ENCODE peak calls at places on chromosomes 11 and 22, in nine cellular contexts. P, X, S, V, D, L, Z, U and C are unnamed samples. For H3K4me1, the result is how much of the 10 kb centered on the place peaks cover.

GRCh38 chr11:88631497-88631896 is 294.0 kb upstream of the CTSC start:
- DNase-seq in V (no peak), L (peak), D (no peak), Z (no peak), P (peak), S (no peak), X (no peak), U (peak), C (no peak)

GRCh38 chr22:41762980-41763779 is 37.3 kb upstream of the CCDC134 start:
- DNase-seq in Z (no peak), V (no peak), P (no peak), L (no peak), X (peak), D (no peak), U (no peak), S (no peak), C (no peak)

GRCh38 chr11:46895821-46896220 is 22.5 kb downstream of the LRP4 start:
- DNase-seq in S (no peak), U (no peak), Z (peak), V (peak), D (no peak), L (peak), X (no peak), P (peak), C (peak)

GRCh38 chr11:72015511-72016061 is 16.9 kb downstream of the IL18BP start:
- DNase-seq in D (no peak), Z (no peak), U (peak), X (no peak), V (no peak), P (no peak), S (no peak), L (peak), C (no peak)

GRCh38 chr11:64935634-64936081 is at the start of gene GPHA2:
- DNase-seq in L (no peak), V (no peak), X (no peak), D (peak), P (peak), U (no peak), S (no peak), Z (peak), C (peak)

GRCh38 chr11:58731819-58732218 is at the start of gene GLYAT:
- DNase-seq in Z (no peak), S (no peak), D (no peak), P (no peak), L (no peak), U (no peak), X (no peak), V (no peak), C (no peak)

GRCh38 chr11:74521666-74522252 is 28.2 kb upstream of the LIPT2 start:
- DNase-seq in S (no peak), D (no peak), L (no peak), V (no peak), Z (no peak), U (no peak), P (no peak), X (no peak), C (no peak)

GRCh38 chr11:30585067-30585891 is 874 bp downstream of the MPPED2 start:
- DNase-seq in L (no peak), U (no peak), D (no peak), S (no peak), V (peak), X (no peak), P (no peak), Z (peak), C (peak)

GRCh38 chr11:74948898-74949747 is at the start of the genes SPCS2 and XRRA1:
- DNase-seq in U (peak), L (peak), D (peak), V (peak), P (peak), S (peak), X (peak), Z (peak), C (peak)

GRCh38 chr11:127106142-127106541 is 105.6 kb upstream of the KIRREL3 start:
- DNase-seq in P (no peak), D (no peak), U (peak), S (no peak), X (no peak), Z (peak), V (no peak), L (no peak), C (no peak)

GRCh38 chr22:47419239-47419638 is 656.8 kb downstream of the TBC1D22A start:
- DNase-seq in D (no peak), S (no peak), P (no peak), V (no peak), L (no peak), X (no peak), Z (no peak), U (no peak), C (no peak)

GRCh38 chr22:41512421-41513194 is 31.7 kb downstream of the POLR3H start:
- DNase-seq in U (peak), P (peak), V (no peak), D (peak), L (peak), X (no peak), S (no peak), Z (no peak), C (no peak)

GRCh38 chr22:39530692-39531331 is 1.7 kb downstream of the RPS19BP1 start:
- DNase-seq in S (no peak), D (no peak), P (no peak), U (peak), Z (peak), L (no peak), V (no peak), X (peak), C (no peak)

GRCh38 chr22:30874431-30875370 is 93.9 kb downstream of the MORC2 start:
- DNase-seq in Z (no peak), X (no peak), S (no peak), P (no peak), D (no peak), L (no peak), V (peak), U (no peak), C (no peak)

GRCh38 chr11:102263604-102264003 is 53.7 kb upstream of the BIRC3 start:
- DNase-seq in U (no peak), Z (no peak), V (no peak), S (no peak), X (no peak), P (no peak), D (no peak), L (no peak), C (no peak)

GRCh38 chr11:36014499-36014898 is 70.6 kb downstream of the LDLRAD3 start:
- DNase-seq in D (no peak), V (no peak), P (no peak), X (no peak), Z (no peak), S (no peak), L (no peak), U (no peak), C (no peak)

GRCh38 chr11:856397-856796 is 13.7 kb downstream of the TSPAN4 start:
- DNase-seq in X (no peak), S (no peak), U (no peak), Z (no peak), P (no peak), D (no peak), V (no peak), L (no peak), C (no peak)

GRCh38 chr11:68891356-68891948 is 12.2 kb downstream of the MRPL21 start:
- DNase-seq in X (no peak), D (no peak), P (no peak), Z (no peak), V (no peak), S (no peak), L (no peak), U (no peak), C (no peak)

GRCh38 chr22:36865346-36865745 is 4.5 kb downstream of the NCF4 start:
- DNase-seq in S (no peak), Z (no peak), D (no peak), X (no peak), U (no peak), P (no peak), L (peak), V (no peak), C (no peak)

GRCh38 chr11:134736251-134737072 is 324.4 kb upstream of the B3GAT1 start:
- DNase-seq in X (no peak), S (no peak), U (no peak), V (no peak), P (no peak), D (no peak), Z (no peak), L (no peak), C (no peak)

GRCh38 chr11:27699926-27700350 is 317 bp downstream of the BDNF start:
- DNase-seq in U (no peak), Z (no peak), S (peak), P (no peak), L (no peak), X (no peak), D (no peak), V (no peak), C (no peak)

GRCh38 chr11:112795142-112795815 is 165.9 kb upstream of the NCAM1 start:
- DNase-seq in Z (no peak), P (peak), U (peak), D (peak), L (peak), X (peak), S (no peak), V (no peak), C (peak)

GRCh38 chr11:118267486-118267885 is 3.4 kb upstream of the MPZL2 start:
- DNase-seq in V (no peak), U (no peak), P (no peak), S (no peak), D (no peak), L (no peak), X (no peak), Z (no peak), C (no peak)

GRCh38 chr22:35947794-35948425 is 80.7 kb downstream of the RBFOX2 start:
- DNase-seq in S (no peak), Z (no peak), V (no peak), X (no peak), D (no peak), L (peak), U (peak), P (peak), C (no peak)

GRCh38 chr22:32410459-32410858 is 1.6 kb downstream of the RTCB start:
- DNase-seq in Z (no peak), P (no peak), V (no peak), S (no peak), U (no peak), L (no peak), D (no peak), X (no peak), C (no peak)

GRCh38 chr11:75969626-75970308 is 154.8 kb downstream of the UVRAG start:
- DNase-seq in V (no peak), X (no peak), U (peak), L (peak), S (no peak), Z (no peak), P (peak), D (no peak), C (no peak)

GRCh38 chr11:19027829-19028595 is 32.5 kb downstream of the MRGPRX2 start:
- DNase-seq in V (no peak), L (peak), Z (peak), X (no peak), U (peak), D (no peak), P (peak), S (peak), C (no peak)

GRCh38 chr11:121655481-121656332 is 202.9 kb upstream of the SORL1-AS1 start:
- DNase-seq in S (peak), U (peak), Z (peak), V (peak), D (peak), P (peak), L (peak), X (peak), C (peak)

GRCh38 chr11:7254731-7255291 is 3.1 kb downstream of the SYT9 start:
- DNase-seq in S (no peak), D (no peak), U (no peak), P (no peak), X (no peak), L (no peak), V (no peak), Z (no peak), C (no peak)

GRCh38 chr22:24775769-24776492 is 1.4 kb upstream of the PIWIL3 start:
- DNase-seq in V (no peak), U (peak), P (no peak), D (no peak), X (no peak), Z (no peak), L (no peak), S (no peak), C (no peak)

DNA sequence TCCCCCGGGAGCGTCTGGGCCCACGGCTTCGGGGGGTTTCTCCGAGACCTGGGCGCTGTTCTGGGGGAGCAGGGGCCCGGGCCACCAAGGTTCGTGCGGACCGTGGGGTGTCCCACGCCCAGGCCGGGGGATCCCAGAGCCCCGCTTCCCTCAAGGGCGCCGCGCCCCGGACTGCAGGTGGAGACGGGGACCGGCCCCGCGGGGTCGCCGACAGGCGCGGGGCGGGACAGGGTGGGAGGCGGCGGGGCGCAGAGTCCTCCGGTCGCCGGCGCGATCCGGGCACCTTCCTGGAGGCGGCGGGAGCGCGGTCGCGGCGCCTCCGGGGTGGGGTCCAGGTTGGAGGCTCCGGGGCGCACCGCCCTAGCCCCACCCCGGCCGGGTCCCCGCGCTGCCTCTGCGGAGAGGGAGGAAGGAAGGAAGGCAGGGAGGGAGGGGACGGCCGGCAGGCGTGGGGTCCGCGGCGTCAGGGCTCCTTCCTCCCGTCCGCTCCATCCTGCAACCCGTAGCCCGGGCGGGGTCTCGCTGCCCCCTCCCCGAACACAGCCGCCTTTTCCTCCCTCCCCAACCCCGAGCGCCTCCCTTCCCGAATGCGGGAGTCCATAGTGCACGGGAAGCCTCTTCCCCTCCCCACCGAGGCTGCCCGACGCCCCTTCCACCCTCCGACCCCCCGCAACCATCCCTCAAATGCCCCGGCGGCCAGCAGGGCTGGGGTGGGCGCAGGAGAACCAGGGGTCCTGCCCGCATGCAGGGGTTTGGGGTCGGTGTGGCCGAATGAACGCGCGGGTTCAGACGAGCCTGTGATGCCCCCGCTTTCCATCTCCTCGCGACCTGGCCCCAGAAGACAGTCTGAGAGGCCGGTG is 4.3 kb upstream of the ZBED4 start:
- DNase-seq in U (no peak), P (no peak), Z (no peak), D (no peak), L (no peak), V (no peak), S (no peak), X (peak), C (no peak)
- TF ChIP-seq CTCF in U (no peak), P (no peak), Z (no peak), D (no peak), L (no peak), V (no peak), S (no peak), X (no peak), C (no peak)

GRCh38 chr11:44526438-44526837 is 39.0 kb upstream of the CD82 start:
- DNase-seq in D (no peak), S (no peak), P (no peak), U (no peak), Z (no peak), V (no peak), X (no peak), L (no peak), C (no peak)
- H3K4me1 ChIP-seq in D (under half), S (under half), P (under half), U (under half), Z (under half), V (under half), X (under half), L (under half), C (under half)

DNA sequence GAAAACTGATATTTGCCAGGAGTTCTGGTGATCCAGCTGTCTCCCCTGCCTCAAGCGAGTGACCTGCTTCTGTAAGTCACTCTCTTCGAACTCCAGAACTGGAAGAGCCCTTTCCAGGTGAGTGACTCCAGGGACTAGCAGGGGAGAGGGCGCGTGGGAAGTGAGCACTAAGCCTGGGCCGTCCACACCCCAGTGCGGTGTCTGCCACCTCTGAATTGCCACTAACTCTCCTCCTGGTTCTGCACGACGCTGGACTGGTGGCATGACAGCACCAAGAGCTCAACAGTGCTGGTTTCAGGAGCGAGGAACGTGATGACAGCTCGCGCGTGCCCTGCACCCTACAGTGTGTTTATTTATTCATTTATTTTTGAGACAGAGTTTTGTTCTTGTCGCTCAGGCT is 22.9 kb downstream of the KIAA0930 start:
- DNase-seq in L (no peak), U (no peak), D (no peak), V (no peak), X (no peak), Z (no peak), S (no peak), P (no peak), C (no peak)
- H3K4me3 ChIP-seq in L (no peak), U (no peak), D (no peak), V (no peak), X (no peak), Z (no peak), S (no peak), P (no peak), C (no peak)

GRCh38 chr22:26937213-26937612 is 279.8 kb downstream of the MIAT start:
- DNase-seq in D (no peak), S (no peak), L (no peak), U (no peak), Z (no peak), P (no peak), V (no peak), X (no peak), C (no peak)
- TF ChIP-seq CTCF in D (no peak), S (no peak), L (no peak), U (no peak), Z (no peak), P (no peak), V (no peak), X (no peak), C (no peak)

GRCh38 chr22:45311033-45311531 is 1.3 kb downstream of the FAM118A start:
- DNase-seq in U (no peak), V (no peak), P (no peak), D (no peak), Z (no peak), S (no peak), X (no peak), L (no peak), C (no peak)
- H3K4me1 ChIP-seq in U (under half), V (under half), P (under half), D (under half), Z (under half), S (under half), X (under half), L (under half), C (under half)

GRCh38 chr11:47943721-47944554 is 36.4 kb upstream of the PTPRJ start:
- DNase-seq in S (no peak), L (no peak), X (no peak), D (no peak), P (no peak), Z (no peak), V (no peak), U (no peak), C (no peak)
- H3K4me3 ChIP-seq in S (no peak), L (no peak), X (no peak), D (no peak), P (no peak), Z (no peak), V (no peak), U (no peak), C (no peak)

GRCh38 chr11:119859684-119860083 is 130.7 kb upstream of the NECTIN1 start:
- DNase-seq in U (no peak), S (no peak), Z (no peak), X (no peak), L (no peak), P (no peak), D (no peak), V (no peak), C (no peak)

GRCh38 chr11:119853581-119854360 is 124.8 kb upstream of the NECTIN1 start:
- DNase-seq in P (no peak), U (no peak), S (no peak), X (no peak), V (no peak), D (no peak), Z (no peak), L (no peak), C (no peak)

GRCh38 chr11:119855066-119855465 is 126.1 kb upstream of the NECTIN1 start:
- DNase-seq in S (no peak), D (no peak), L (no peak), P (no peak), V (no peak), U (no peak), Z (no peak), X (no peak), C (no peak)

GRCh38 chr11:119854521-119854920 is 125.5 kb upstream of the NECTIN1 start:
- DNase-seq in V (no peak), X (peak), L (no peak), Z (no peak), S (no peak), U (no peak), D (no peak), P (no peak), C (peak)

DNA sequence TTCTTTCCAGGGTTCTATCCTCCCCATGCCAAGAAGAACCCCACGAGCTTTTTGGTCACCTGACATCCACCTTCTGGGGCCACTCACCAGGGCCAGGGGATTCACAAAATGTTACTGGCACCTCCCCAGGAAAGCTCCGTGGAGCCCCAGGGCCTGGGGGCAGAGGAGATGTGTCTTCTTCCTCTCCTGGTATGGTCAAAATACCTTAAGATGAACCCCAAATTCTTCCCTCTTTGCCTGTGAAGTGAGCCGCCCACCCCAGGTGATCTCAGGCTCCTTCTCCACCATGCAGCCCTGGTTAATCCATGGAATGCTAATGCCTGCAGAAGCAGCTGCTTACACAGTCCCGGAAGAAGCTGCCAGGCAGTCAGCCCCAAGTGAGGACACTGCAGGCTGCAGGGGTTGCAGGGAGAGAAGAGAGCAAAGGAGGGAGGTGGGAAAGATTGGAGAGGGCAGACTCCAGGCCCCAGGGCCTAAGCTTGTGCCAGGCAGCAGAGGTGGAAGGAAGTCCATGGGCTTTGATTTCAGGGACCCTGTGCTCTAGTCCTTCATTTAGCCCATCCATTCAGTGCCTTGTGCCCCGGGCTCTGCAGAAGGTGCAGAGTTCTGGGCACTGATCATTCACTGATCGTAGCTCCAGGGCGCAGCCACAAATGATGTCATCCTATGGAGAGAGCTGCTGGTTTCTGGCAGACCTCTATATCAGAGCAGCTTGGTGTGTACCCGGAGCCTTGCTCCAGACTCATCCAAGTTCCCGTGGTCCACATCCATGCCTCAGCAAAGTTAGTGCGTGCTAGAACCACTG is 127.9 kb upstream of the NECTIN1 start:
- DNase-seq in L (no peak), U (no peak), V (no peak), S (no peak), Z (no peak), D (no peak), P (no peak), X (no peak), C (no peak)
- TF ChIP-seq CTCF in L (no peak), U (no peak), V (no peak), S (no peak), Z (no peak), D (no peak), P (no peak), X (no peak), C (no peak)